ENCODE peak calls at places on chromosome 16, in eight cellular contexts. Q is GM12864; D is foreskin fibroblast; Y is choroid plexus epithelial cell; K is CD8-positive, alpha-beta T cell; M is tibial nerve; O is mammary epithelial cell; U is AG09309. P is an unnamed sample.

GRCh38 chr16:726438-727290 is at the start of the genes CCDC78 and HAGHL:
- DNase-seq in Q (no peak), D (peak; percentile 65), Y (peak; percentile 64), K (peak; percentile 64), M (no peak), O (no peak), U (no peak), P (no peak)

GRCh38 chr16:57238682-57239081 is 6.4 kb upstream of the ARL2BP start:
- DNase-seq in Q (no peak), D (no peak), Y (no peak), K (no peak), M (no peak), O (no peak), U (no peak), P (no peak)

GRCh38 chr16:85983606-85984005 is 84.6 kb downstream of the IRF8 start:
- DNase-seq in Q (no peak), D (no peak), Y (no peak), K (no peak), M (no peak), O (no peak), U (no peak), P (no peak)

GRCh38 chr16:54286330-54287017 is at the start of gene IRX3:
- DNase-seq in Q (no peak), D (peak; percentile 90), Y (peak; percentile 86), K (no peak), M (peak; percentile 24), O (peak; percentile 94), U (peak; percentile 70), P (peak; percentile 23)

GRCh38 chr16:64455275-64455674 is 666.6 kb downstream of the CDH11 start:
- DNase-seq in Q (no peak), D (no peak), Y (peak; percentile 72), K (no peak), M (no peak), O (no peak), U (no peak), P (no peak)

GRCh38 chr16:66115373-66115772 is 251.1 kb upstream of the CDH5 start:
- DNase-seq in Q (no peak), D (no peak), Y (no peak), K (no peak), M (no peak), O (no peak), U (no peak), P (no peak)

GRCh38 chr16:31471875-31472558 is at the start of gene TGFB1I1:
- DNase-seq in Q (no peak), D (peak; percentile 83), Y (peak; percentile 78), K (no peak), M (peak; percentile 40), O (peak; percentile 50), U (no peak), P (no peak)

GRCh38 chr16:57815987-57816745 is 13.9 kb upstream of the KIFC3 start:
- DNase-seq in Q (no peak), D (peak; percentile 78), Y (peak; percentile 96), K (peak; percentile 66), M (peak; percentile 50), O (peak; percentile 98), U (peak; percentile 83), P (peak; percentile 95)

GRCh38 chr16:57265850-57266530 is 18.5 kb downstream of the PLLP start:
- DNase-seq in Q (no peak), D (no peak), Y (no peak), K (no peak), M (peak; percentile 24), O (peak; percentile 58), U (no peak), P (no peak)

GRCh38 chr16:47260496-47260895 is 116.8 kb upstream of the NETO2 start:
- DNase-seq in Q (no peak), D (no peak), Y (peak; percentile 10), K (no peak), M (no peak), O (no peak), U (no peak), P (no peak)

GRCh38 chr16:85798283-85798776 is 1.0 kb downstream of the EMC8 start:
- DNase-seq in Q (no peak), D (no peak), Y (no peak), K (no peak), M (no peak), O (no peak), U (no peak), P (no peak)

GRCh38 chr16:56662357-56663354 is 4.9 kb downstream of the MT1F start:
- DNase-seq in Q (no peak), D (no peak), Y (no peak), K (peak; percentile 34), M (no peak), O (no peak), U (no peak), P (no peak)

GRCh38 chr16:79599837-79600635 is 501 bp downstream of the MAF start:
- DNase-seq in Q (no peak), D (no peak), Y (peak; percentile 49), K (no peak), M (no peak), O (peak; percentile 54), U (no peak), P (no peak)

GRCh38 chr16:51919736-51920135 is 627.2 kb downstream of the TOX3 start:
- DNase-seq in Q (no peak), D (no peak), Y (no peak), K (no peak), M (no peak), O (peak; percentile 16), U (no peak), P (no peak)

GRCh38 chr16:19505600-19506303 is 16.1 kb downstream of the GDE1 start:
- DNase-seq in Q (no peak), D (peak; percentile 23), Y (peak; percentile 92), K (no peak), M (peak; percentile 72), O (no peak), U (no peak), P (no peak)

GRCh38 chr16:3945751-3946603 is 65.5 kb upstream of the CREBBP start:
- DNase-seq in Q (no peak), D (peak; percentile 95), Y (peak; percentile 99), K (no peak), M (no peak), O (peak; percentile 79), U (peak; percentile 96), P (peak; percentile 96)

GRCh38 chr16:2015117-2015946 is 4.3 kb upstream of the NPW start:
- DNase-seq in Q (no peak), D (no peak), Y (no peak), K (peak; percentile 13), M (no peak), O (peak; percentile 76), U (no peak), P (no peak)

GRCh38 chr16:30142672-30143346 is 19.8 kb upstream of the MAPK3 start:
- DNase-seq in Q (no peak), D (no peak), Y (no peak), K (peak; percentile 28), M (no peak), O (no peak), U (no peak), P (no peak)

GRCh38 chr16:3001316-3001715 is 11.4 kb upstream of the CLDN9 start:
- DNase-seq in Q (no peak), D (no peak), Y (no peak), K (no peak), M (no peak), O (no peak), U (no peak), P (no peak)

GRCh38 chr16:46747777-46748651 is at the start of gene MYLK3:
- DNase-seq in Q (no peak), D (no peak), Y (peak; percentile 65), K (no peak), M (no peak), O (no peak), U (no peak), P (no peak)

GRCh38 chr16:29316673-29317237 is 89.8 kb downstream of the NPIPB11 start:
- DNase-seq in Q (no peak), D (no peak), Y (no peak), K (no peak), M (no peak), O (no peak), U (no peak), P (no peak)

GRCh38 chr16:13425840-13426239 is 494.1 kb upstream of the ERCC4 start:
- DNase-seq in Q (no peak), D (no peak), Y (no peak), K (no peak), M (no peak), O (no peak), U (no peak), P (no peak)

GRCh38 chr16:89325861-89326471 is 108.5 kb downstream of the ZNF778 start:
- DNase-seq in Q (no peak), D (peak; percentile 85), Y (peak; percentile 83), K (no peak), M (no peak), O (peak; percentile 56), U (no peak), P (no peak)
- H3K4me3 ChIP-seq in Q (peak overlapping the region; percentile 18), D (no peak overlapping the region), Y (no peak overlapping the region), K (no peak overlapping the region), M (no peak overlapping the region), O (no peak overlapping the region), U (no peak overlapping the region), P (no peak overlapping the region)

GRCh38 chr16:50868577-50868976 is 126.7 kb downstream of the CYLD start:
- DNase-seq in Q (no peak), D (no peak), Y (no peak), K (no peak), M (no peak), O (no peak), U (no peak), P (no peak)
- TF ChIP-seq CTCF in Q (no peak), D (no peak), Y (no peak), K (no peak), M (no peak), O (no peak), U (no peak), P (no peak)

DNA sequence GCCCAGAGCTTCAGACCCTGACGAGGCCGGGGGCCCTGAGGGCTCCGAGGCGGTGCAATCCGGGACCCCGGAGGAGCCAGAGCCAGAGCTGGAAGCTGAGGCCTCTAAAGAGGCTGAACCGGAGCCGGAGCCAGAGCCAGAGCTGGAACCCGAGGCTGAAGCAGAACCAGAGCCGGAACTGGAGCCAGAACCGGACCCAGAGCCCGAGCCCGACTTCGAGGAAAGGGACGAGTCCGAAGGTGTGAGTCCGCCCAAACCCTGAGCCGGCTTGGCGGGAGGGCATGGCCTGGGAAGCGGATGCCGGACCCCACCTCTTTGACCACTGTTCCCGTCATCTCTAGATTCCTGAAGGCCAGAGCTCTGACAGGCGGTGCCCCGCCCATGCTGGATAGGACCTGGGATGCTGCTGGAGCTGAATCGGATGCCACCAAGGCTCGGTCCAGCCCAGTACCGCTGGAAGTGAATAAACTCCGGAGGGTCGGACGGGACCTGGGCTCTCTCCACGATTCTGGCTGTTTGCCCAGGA is 4.4 kb downstream of the NOL3 start:
- DNase-seq in Q (no peak), D (no peak), Y (no peak), K (no peak), M (no peak), O (no peak), U (no peak), P (no peak)
- H3K4me3 ChIP-seq in Q (peak overlapping the region; percentile 49), D (peak overlapping the region; percentile 43), Y (peak overlapping the region; percentile 58), K (peak overlapping the region; percentile 51), M (peak overlapping the region; percentile 35), O (peak overlapping the region; percentile 13), U (peak overlapping the region; percentile 66), P (peak overlapping the region; percentile 8)

DNA sequence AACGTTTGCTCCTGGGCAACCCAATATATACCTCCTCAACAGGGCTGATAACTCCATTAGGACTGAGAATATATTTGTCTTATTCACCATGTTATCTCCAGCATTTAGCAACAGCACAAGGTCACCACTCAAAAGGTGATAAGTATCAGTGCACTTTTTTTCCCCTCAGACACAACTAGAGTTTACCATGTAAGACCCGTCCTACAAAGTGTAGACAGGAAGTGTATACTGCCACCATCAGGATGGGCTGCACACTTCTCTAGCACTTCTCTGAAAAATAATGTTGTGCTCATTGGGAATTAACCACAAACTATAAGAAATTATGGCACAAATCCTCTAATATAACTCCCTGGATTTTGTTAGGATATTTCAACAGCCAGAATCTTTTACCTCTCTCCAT is 5.7 kb upstream of the VAT1L start:
- DNase-seq in Q (no peak), D (no peak), Y (peak; percentile 64), K (no peak), M (no peak), O (peak; percentile 11), U (no peak), P (no peak)
- TF ChIP-seq CTCF in Q (peak; percentile 33), D (peak; percentile 33), Y (peak; percentile 69), K (no peak), M (no peak), O (peak; percentile 36), U (peak; percentile 45), P (peak; percentile 28)

P was measured in kidney epithelial cell.